ENCODE peak calls at places on chromosome 2, in eight cellular contexts. Z, I, A, E, J, M, C and B are unnamed samples.

GRCh38 chr2:168692132-168692762 is 110.2 kb upstream of the NOSTRIN start:
- DNase-seq in J (no peak), E (no peak), I (no peak), M (no peak), C (no peak), Z (no peak), A (no peak), B (no peak)

GRCh38 chr2:95366514-95366913 is 36.0 kb upstream of the FAHD2A start:
- DNase-seq in J (no peak), A (no peak), C (no peak), I (no peak), M (no peak), E (no peak), Z (no peak), B (no peak)

GRCh38 chr2:197240018-197240712 is 70.4 kb downstream of the ANKRD44 start:
- DNase-seq in J (no peak), I (no peak), C (no peak), A (no peak), M (no peak), Z (no peak), E (no peak), B (no peak)

GRCh38 chr2:203446071-203446481 is 89.0 kb downstream of the RAPH1 start:
- DNase-seq in C (no peak), J (no peak), M (no peak), I (no peak), Z (peak), E (peak), A (no peak), B (peak)

GRCh38 chr2:143908843-143909242 is 611.1 kb downstream of the ZEB2 start:
- DNase-seq in M (no peak), Z (no peak), E (no peak), J (no peak), C (no peak), I (no peak), A (no peak), B (no peak)

GRCh38 chr2:205644018-205644417 is 38.3 kb upstream of the NRP2 start:
- DNase-seq in J (no peak), A (no peak), E (peak), M (no peak), I (no peak), C (no peak), Z (peak), B (no peak)

GRCh38 chr2:153519260-153519875 is 40.8 kb upstream of the RPRM start:
- DNase-seq in A (no peak), J (peak), C (peak), M (peak), E (peak), I (no peak), Z (peak), B (peak)

GRCh38 chr2:12217206-12217605 is 470.8 kb downstream of the LPIN1 start:
- DNase-seq in C (no peak), I (no peak), E (no peak), Z (peak), M (no peak), J (no peak), A (no peak), B (no peak)

GRCh38 chr2:207239754-207240494 is 74.2 kb upstream of the KLF7 start:
- DNase-seq in I (no peak), A (no peak), M (no peak), C (no peak), J (no peak), E (peak), Z (peak), B (peak)

GRCh38 chr2:136052374-136053362 is 65.3 kb downstream of the CXCR4 start:
- DNase-seq in M (no peak), C (no peak), Z (no peak), E (no peak), A (no peak), I (no peak), J (no peak), B (no peak)

GRCh38 chr2:30421551-30422436 is 25.3 kb upstream of the LCLAT1 start:
- DNase-seq in A (no peak), J (no peak), M (no peak), E (peak), C (no peak), Z (peak), I (peak), B (peak)

GRCh38 chr2:127429291-127429690 is 11.1 kb downstream of the PROC start:
- DNase-seq in M (no peak), C (no peak), J (no peak), Z (no peak), A (no peak), I (no peak), E (no peak), B (no peak)

GRCh38 chr2:222651721-222652420 is 4.0 kb downstream of the FARSB start:
- DNase-seq in I (no peak), J (no peak), M (no peak), Z (peak), C (no peak), E (peak), A (no peak), B (no peak)

GRCh38 chr2:6977095-6977777 is 60.0 kb downstream of the RNF144A start:
- DNase-seq in E (peak), M (peak), C (peak), Z (peak), A (no peak), J (no peak), I (no peak), B (peak)

GRCh38 chr2:175009917-175010621 is 4.9 kb upstream of the CHN1 start:
- DNase-seq in I (no peak), J (no peak), M (no peak), A (no peak), E (no peak), C (no peak), Z (peak), B (no peak)

GRCh38 chr2:37020887-37021796 is 54.8 kb upstream of the STRN start:
- DNase-seq in A (no peak), Z (peak), M (no peak), J (no peak), I (no peak), E (peak), C (no peak), B (peak)

GRCh38 chr2:175180701-175181103 is 808 bp downstream of the ATP5MC3 start:
- DNase-seq in A (no peak), I (peak), E (peak), C (peak), Z (peak), J (peak), M (peak), B (peak)

GRCh38 chr2:218217366-218218309 is 649 bp downstream of the ARPC2 start:
- DNase-seq in M (peak), C (peak), J (peak), Z (peak), I (peak), E (no peak), A (peak), B (peak)

DNA sequence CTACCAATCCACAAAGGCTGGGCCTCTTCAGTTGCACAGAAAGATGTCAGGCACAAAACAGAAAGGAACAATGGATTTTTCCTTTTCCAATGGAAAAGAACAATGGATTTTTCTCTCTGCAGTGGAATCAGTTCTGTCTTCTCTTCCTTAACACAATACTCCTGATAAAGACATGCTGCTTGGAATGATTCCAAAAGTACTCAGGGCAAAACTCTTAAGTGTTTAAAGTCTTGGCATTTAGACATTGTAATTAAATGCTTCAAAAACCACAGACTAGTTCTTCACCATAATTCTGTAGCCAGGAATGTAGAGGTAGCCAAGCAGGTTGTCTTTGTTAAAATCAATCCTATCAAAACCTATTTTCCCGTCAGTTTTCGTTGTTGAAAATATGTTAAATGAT is 46.8 kb upstream of the FLACC1 start:
- DNase-seq in C (no peak), A (no peak), J (no peak), M (no peak), Z (peak), I (no peak), E (peak), B (peak)
- H3K4me3 ChIP-seq in C (no peak), A (no peak), J (no peak), M (no peak), Z (no peak), I (no peak), E (no peak), B (no peak)

GRCh38 chr2:70160545-70160944 is 30.3 kb downstream of the C2orf42 start:
- DNase-seq in Z (no peak), J (no peak), E (no peak), C (no peak), A (no peak), I (no peak), M (no peak), B (no peak)
- H3K4me3 ChIP-seq in Z (no peak), J (no peak), E (no peak), C (no peak), A (no peak), I (no peak), M (no peak), B (no peak)

GRCh38 chr2:85756195-85756594 is 2.4 kb downstream of the ATOH8 start:
- DNase-seq in M (no peak), Z (no peak), C (no peak), J (peak), E (no peak), I (no peak), A (no peak), B (no peak)
- H3K4me3 ChIP-seq in M (peak), Z (peak), C (no peak), J (peak), E (no peak), I (no peak), A (peak), B (peak)

GRCh38 chr2:239436669-239437325 is 36.0 kb upstream of the HDAC4 start:
- DNase-seq in J (no peak), C (no peak), E (no peak), M (no peak), A (no peak), I (no peak), Z (no peak), B (no peak)
- H3K4me3 ChIP-seq in J (no peak), C (no peak), E (no peak), M (no peak), A (no peak), I (no peak), Z (no peak), B (no peak)

DNA sequence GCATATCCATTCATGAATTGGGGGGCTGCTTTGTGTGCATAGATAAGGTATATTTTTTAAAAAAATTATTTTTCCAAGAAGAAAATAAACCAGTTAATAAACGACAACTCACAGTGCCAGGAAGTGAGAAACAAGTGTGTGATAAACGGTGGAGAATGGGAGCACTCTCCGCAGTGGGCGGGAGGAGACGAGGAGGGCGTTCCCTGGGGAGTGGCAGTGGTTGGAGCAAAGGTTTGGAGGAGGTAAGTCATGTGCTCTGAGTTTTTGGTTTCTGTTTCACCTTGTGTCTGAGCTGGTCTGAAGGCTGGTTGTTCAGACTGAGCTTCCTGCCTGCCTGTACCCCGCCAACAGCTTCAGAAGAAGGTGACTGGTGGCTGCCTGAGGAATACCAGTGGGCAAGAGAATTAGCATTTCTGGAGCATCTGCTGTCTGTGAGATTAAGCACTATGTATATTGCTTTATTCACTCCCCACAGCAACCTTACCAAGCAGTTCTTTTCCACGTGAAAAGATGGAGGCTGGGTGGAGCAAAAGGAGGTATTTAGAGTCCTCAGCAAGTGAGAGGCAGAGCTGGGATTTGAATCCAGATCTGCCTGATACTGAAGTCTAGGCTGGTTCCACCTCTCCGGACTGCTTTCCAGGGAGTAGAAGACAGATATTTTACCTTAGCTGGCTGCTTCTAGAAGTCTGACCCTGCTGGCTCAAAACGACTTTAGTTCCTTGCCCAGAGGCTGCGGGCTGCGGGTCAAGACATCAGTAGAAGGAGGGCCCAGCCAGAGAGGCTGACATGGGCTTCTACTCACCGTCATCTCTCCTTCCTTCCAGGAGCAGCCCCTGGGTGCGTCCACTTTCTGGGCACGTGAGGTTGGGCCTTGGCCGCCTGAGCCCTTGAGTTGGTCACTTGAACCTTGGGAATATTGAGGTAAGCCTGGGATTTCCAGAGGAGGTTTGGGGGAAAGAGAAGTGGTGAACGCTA is 26.9 kb upstream of the CASP8 start:
- DNase-seq in A (peak), J (peak), M (peak), I (peak), Z (no peak), C (peak), E (peak), B (peak)
- H3K4me3 ChIP-seq in A (peak), J (peak), M (peak), I (peak), Z (no peak), C (peak), E (peak), B (peak)

DNA sequence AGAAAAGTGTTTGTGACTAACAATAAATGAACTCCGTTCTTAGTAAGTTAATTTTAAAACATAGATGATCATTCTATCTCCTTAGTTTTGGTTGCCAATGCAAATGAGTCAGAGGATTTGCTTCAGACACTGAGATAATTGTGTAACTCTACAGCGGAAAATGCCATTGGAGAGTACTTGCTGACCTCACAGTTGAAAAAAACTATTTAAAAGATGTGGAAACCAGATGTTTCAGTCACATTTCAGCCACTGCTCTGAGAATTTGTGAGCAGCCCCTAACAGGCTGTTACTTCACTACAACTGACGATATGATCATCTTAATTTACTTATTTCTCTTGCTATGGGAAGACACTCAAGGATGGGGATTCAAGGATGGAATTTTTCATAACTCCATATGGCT is at the start of gene TNFAIP6:
- DNase-seq in E (peak), J (no peak), Z (peak), M (peak), I (no peak), C (no peak), A (no peak), B (peak)
- H3K4me3 ChIP-seq in E (peak), J (no peak), Z (peak), M (no peak), I (no peak), C (no peak), A (peak), B (peak)

GRCh38 chr2:239267411-239267941 is 133.3 kb downstream of the HDAC4 start:
- DNase-seq in J (peak), A (peak), Z (peak), E (peak), C (peak), M (no peak), I (peak), B (peak)
- H3K4me3 ChIP-seq in J (peak), A (peak), Z (no peak), E (no peak), C (no peak), M (no peak), I (peak), B (no peak)

DNA sequence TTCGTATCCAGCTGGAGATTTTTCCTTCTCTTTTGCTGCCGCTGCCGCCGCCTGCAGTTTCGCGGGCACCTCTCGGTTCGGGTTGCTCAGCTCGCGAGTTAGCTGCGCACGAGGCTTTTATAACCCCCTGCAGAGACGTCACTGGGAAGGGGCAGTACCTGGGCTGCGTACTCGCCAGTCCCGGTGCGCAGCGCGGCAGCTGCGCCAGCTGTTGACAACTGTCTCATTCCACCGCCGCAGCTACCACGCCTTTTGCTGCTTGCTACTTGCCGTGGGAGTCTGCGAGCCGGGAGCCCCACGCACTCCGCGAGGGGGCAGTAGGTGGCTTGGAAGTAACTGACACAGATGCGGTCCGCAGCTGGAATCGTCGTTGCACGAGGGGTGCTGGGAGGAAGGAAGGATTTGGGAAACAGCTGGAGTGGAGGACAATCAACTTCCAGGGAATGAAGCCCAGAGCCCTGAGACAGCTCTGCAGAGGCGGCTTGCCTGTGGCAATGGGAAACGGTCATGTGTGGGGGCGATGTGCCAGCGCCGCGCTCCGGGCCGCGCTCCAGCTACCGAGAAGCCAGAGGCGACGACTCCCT is at the start of gene TACR1:
- DNase-seq in Z (peak), C (peak), E (peak), I (peak), M (peak), J (peak), A (no peak), B (peak)
- H3K4me3 ChIP-seq in Z (peak), C (peak), E (peak), I (peak), M (peak), J (peak), A (peak), B (peak)

GRCh38 chr2:166463640-166464039 is 30.4 kb downstream of the SCN7A start:
- DNase-seq in E (no peak), Z (no peak), J (no peak), M (no peak), C (no peak), A (no peak), I (no peak), B (no peak)
- H3K4me3 ChIP-seq in E (no peak), Z (no peak), J (no peak), M (no peak), C (no peak), A (no peak), I (no peak), B (no peak)

GRCh38 chr2:181895788-181896187 is 4.3 kb downstream of the ITPRID2 start:
- DNase-seq in C (no peak), I (no peak), J (no peak), A (no peak), Z (no peak), E (no peak), M (no peak), B (no peak)
- H3K4me3 ChIP-seq in C (no peak), I (no peak), J (peak), A (peak), Z (no peak), E (no peak), M (no peak), B (no peak)